ENCODE peak calls at places on chromosomes 13 and 19, in six cellular contexts. U is neural crest cell, W is K562, L is progenitor cell of endocrine pancreas, J is mesothelial cell of epicardium, C is cardiac muscle cell. B is an unnamed sample.

GRCh38 chr19:48484931-48485612 is 15.9 kb downstream of the CYTH2 start:
- DNase-seq in U (no peak), W (no peak), L (no peak), J (no peak), C (no peak), B (no peak)

GRCh38 chr13:95298971-95299627 is 2.2 kb downstream of the ABCC4 start:
- DNase-seq in U (no peak), W (no peak), L (no peak), J (no peak), C (peak; percentile 65), B (peak; percentile 27)

GRCh38 chr13:113860579-113861432 is 3.1 kb downstream of the GAS6 start:
- DNase-seq in U (no peak), W (peak; percentile 72), L (peak; percentile 46), J (peak; percentile 81), C (peak; percentile 51), B (no peak)

GRCh38 chr13:110651271-110651670 is 35.9 kb downstream of the NAXD start:
- DNase-seq in U (no peak), W (no peak), L (no peak), J (peak; percentile 11), C (no peak), B (no peak)

GRCh38 chr13:95676100-95676774 is 702 bp upstream of the DNAJC3 start:
- DNase-seq in U (peak; percentile 1), W (no peak), L (no peak), J (peak; percentile 42), C (peak; percentile 53), B (peak; percentile 55)

GRCh38 chr19:35549174-35549788 is 3.9 kb downstream of the TMEM147 start:
- DNase-seq in U (peak; percentile 62), W (peak; percentile 69), L (peak; percentile 43), J (peak; percentile 70), C (peak; percentile 81), B (peak; percentile 67)

GRCh38 chr19:8145969-8146368 is 3.4 kb downstream of the FBN3 start:
- DNase-seq in U (no peak), W (peak; percentile 41), L (no peak), J (no peak), C (no peak), B (no peak)

GRCh38 chr19:12198136-12198535 is 35.2 kb downstream of the ZNF136 start:
- DNase-seq in U (no peak), W (no peak), L (no peak), J (no peak), C (no peak), B (no peak)

GRCh38 chr19:45920458-45920857 is 5.9 kb upstream of the NANOS2 start:
- DNase-seq in U (no peak), W (no peak), L (no peak), J (no peak), C (no peak), B (peak; percentile 32)

GRCh38 chr19:32652893-32653625 is 21.9 kb downstream of the ANKRD27 start:
- DNase-seq in U (no peak), W (no peak), L (no peak), J (peak; percentile 60), C (peak; percentile 83), B (no peak)

GRCh38 chr19:5065717-5066116 is 96.8 kb downstream of the KDM4B start:
- DNase-seq in U (no peak), W (no peak), L (no peak), J (no peak), C (no peak), B (no peak)

GRCh38 chr19:38834590-38834989 is 3.0 kb upstream of the ECH1 start:
- DNase-seq in U (no peak), W (no peak), L (no peak), J (no peak), C (no peak), B (no peak)

GRCh38 chr13:34358811-34359513 is 541.0 kb downstream of the RFC3 start:
- DNase-seq in U (no peak), W (no peak), L (no peak), J (no peak), C (peak; percentile 52), B (no peak)

GRCh38 chr13:27960362-27961226 is 8.5 kb downstream of the CDX2 start:
- DNase-seq in U (peak; percentile 61), W (peak; percentile 36), L (peak; percentile 76), J (no peak), C (peak; percentile 41), B (peak; percentile 62)

GRCh38 chr13:76837811-76838210 is 48.4 kb downstream of the KCTD12 start:
- DNase-seq in U (no peak), W (no peak), L (no peak), J (no peak), C (peak; percentile 27), B (no peak)

GRCh38 chr13:96844195-96844594 is 150.1 kb downstream of the OXGR1 start:
- DNase-seq in U (no peak), W (no peak), L (no peak), J (no peak), C (no peak), B (no peak)

GRCh38 chr19:14091086-14091884 is 734 bp upstream of the SAMD1 start:
- DNase-seq in U (peak; percentile 44), W (peak; percentile 88), L (peak; percentile 62), J (peak; percentile 77), C (peak; percentile 58), B (peak; percentile 79)

GRCh38 chr13:20404488-20405222 is 121.0 kb downstream of the CRYL1 start:
- DNase-seq in U (no peak), W (no peak), L (no peak), J (peak; percentile 33), C (no peak), B (no peak)

GRCh38 chr13:44243198-44243852 is 130.3 kb upstream of the SERP2 start:
- DNase-seq in U (peak; percentile 9), W (peak; percentile 64), L (no peak), J (no peak), C (peak; percentile 77), B (peak; percentile 51)
- TF ChIP-seq CTCF in U (peak; percentile 40), W (peak; percentile 82), L (peak; percentile 38), J (no peak), C (peak; percentile 44), B (no peak)

GRCh38 chr19:796692-797527 is at the start of gene PTBP1:
- DNase-seq in U (peak; percentile 97), W (peak; percentile 89), L (peak; percentile 99), J (peak; percentile 99), C (peak; percentile 100), B (peak; percentile 100)
- TF ChIP-seq CTCF in U (no peak), W (peak; percentile 8), L (no peak), J (peak; percentile 16), C (peak; percentile 8), B (no peak)

DNA sequence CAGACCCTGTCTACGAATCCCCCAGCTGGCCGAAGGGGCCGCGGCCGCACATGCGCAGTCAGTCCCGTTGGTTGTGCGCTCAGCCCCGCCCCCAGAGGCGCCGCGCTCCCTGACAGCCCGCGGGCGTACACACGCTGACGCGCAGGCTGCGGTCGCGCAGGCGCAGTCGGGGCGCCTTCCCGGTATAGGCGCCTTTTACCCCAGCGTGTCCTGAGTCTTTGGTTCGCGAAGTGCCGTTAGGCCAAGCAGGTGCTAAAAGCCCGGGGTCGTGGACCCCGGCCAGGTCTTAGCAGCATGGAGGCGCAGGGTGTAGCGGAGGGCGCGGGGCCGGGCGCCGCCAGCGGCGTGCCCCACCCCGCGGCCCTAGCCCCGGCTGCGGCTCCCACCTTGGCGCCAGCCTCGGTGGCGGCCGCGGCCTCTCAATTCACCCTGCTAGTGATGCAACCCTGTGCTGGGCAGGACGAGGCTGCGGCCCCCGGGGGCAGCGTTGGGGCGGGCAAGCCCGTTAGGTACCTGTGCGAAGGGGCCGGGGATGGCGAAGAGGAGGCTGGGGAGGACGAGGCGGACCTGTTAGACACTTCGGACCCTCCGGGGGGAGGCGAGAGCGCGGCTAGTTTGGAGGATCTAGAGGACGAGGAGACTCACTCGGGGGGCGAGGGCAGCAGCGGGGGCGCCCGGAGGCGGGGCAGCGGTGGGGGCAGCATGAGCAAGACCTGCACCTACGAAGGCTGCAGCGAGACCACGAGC is at the start of gene RFXAP:
- DNase-seq in U (peak; percentile 90), W (peak; percentile 92), L (peak; percentile 97), J (peak; percentile 95), C (peak; percentile 92), B (peak; percentile 92)
- TF ChIP-seq CTCF in U (no peak), W (no peak), L (no peak), J (no peak), C (no peak), B (no peak)

DNA sequence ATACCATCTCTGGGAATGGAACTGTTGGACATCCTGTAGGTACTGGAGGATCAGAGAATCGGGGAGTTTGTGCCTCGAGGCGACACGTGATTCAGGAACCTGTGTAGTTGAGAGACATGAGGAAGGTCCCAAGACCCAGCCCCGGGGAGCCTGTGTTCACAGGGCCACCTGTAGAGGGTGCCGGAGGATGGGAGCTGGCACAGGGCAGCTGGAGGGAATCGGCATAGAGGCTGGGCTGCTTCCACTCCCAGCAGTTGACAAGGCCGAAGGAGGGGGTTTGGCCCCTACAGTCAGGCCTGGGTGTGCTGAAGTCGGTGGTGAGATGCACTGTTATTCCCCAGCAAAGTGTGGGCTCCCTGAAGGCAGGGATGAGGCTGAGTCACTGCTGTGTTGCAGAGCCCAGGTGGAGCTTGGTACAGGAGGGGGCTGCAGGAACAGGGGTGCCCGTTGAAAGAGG is 2.5 kb upstream of the ISYNA1 start:
- DNase-seq in U (no peak), W (no peak), L (no peak), J (no peak), C (no peak), B (peak; percentile 63)
- TF ChIP-seq CTCF in U (peak; percentile 41), W (peak; percentile 60), L (peak; percentile 27), J (no peak), C (peak; percentile 26), B (peak; percentile 31)

GRCh38 chr19:53019684-53020083 is 6.0 kb downstream of the ERVV-1 start:
- DNase-seq in U (no peak), W (no peak), L (no peak), J (no peak), C (peak; percentile 3), B (peak; percentile 55)
- TF ChIP-seq CTCF in U (no peak), W (peak; percentile 64), L (no peak), J (no peak), C (peak; percentile 18), B (no peak)